ENCODE peak calls at places on chromosomes 13 and 19, in four cellular contexts. T is D721Med; W is GM13977; K is stimulated activated CD8-positive, alpha-beta memory T cell treated with anti-CD3 and anti-CD28 coated beads, Interleukin-7, amount 100 ng/mL, for 24 hours. D is an unnamed sample.
A peak's percentile ranks its signal among the peaks of the same experiment; 100 is the strongest.

GRCh38 chr19:15161028-15161984 is 39.5 kb downstream of the NOTCH3 start:
- DNase-seq in T (no peak), K (no peak), W (peak; percentile 76), D (no peak)

GRCh38 chr19:30116984-30117555 is 175.0 kb downstream of the URI1 start:
- DNase-seq in T (no peak), K (no peak), W (no peak), D (no peak)

GRCh38 chr19:7415163-7415856 is 66.6 kb downstream of the ARHGEF18 start:
- DNase-seq in W (no peak), K (no peak), T (no peak), D (no peak)

GRCh38 chr19:19655641-19656343 is 7.7 kb downstream of the ATP13A1 start:
- DNase-seq in T (no peak), W (peak; percentile 18), K (no peak), D (no peak)

GRCh38 chr19:41753936-41754529 is 1.3 kb upstream of the CEACAM6 start:
- DNase-seq in T (no peak), W (peak; percentile 32), K (peak; percentile 56), D (no peak)

GRCh38 chr13:112655898-112656297 is 33.9 kb upstream of the ATP11A start:
- DNase-seq in T (no peak), K (no peak), W (no peak), D (no peak)

GRCh38 chr19:1123885-1124677 is 20.3 kb downstream of the GPX4 start:
- DNase-seq in T (no peak), K (no peak), W (no peak), D (no peak)

GRCh38 chr19:43797118-43797517 is 5.1 kb downstream of the LYPD5 start:
- DNase-seq in K (no peak), T (no peak), W (no peak), D (no peak)

GRCh38 chr13:30880151-30880551 is 25.9 kb upstream of the MEDAG start:
- DNase-seq in K (no peak), T (no peak), W (no peak), D (no peak)

GRCh38 chr13:102198418-102199322 is 203.2 kb downstream of the FGF14 start:
- DNase-seq in K (no peak), W (no peak), T (no peak), D (no peak)

GRCh38 chr13:28138012-28138755 is at the start of gene PAN3:
- DNase-seq in T (peak; percentile 54), K (peak; percentile 87), W (peak; percentile 90), D (peak; percentile 75)

GRCh38 chr13:38348890-38349289 is 761 bp upstream of the UFM1 start:
- DNase-seq in T (no peak), W (no peak), K (no peak), D (no peak)

GRCh38 chr13:35984776-35985453 is 146.3 kb downstream of the DCLK1 start:
- DNase-seq in T (peak; percentile 61), K (no peak), W (no peak), D (no peak)

GRCh38 chr13:36362251-36362650 is 16.1 kb upstream of the SPART start:
- DNase-seq in K (no peak), T (no peak), W (no peak), D (no peak)

GRCh38 chr13:49435992-49436391 is 7.9 kb downstream of the CAB39L start:
- DNase-seq in K (no peak), W (no peak), T (no peak), D (no peak)

GRCh38 chr13:53112522-53112921 is 83.9 kb downstream of the OLFM4 start:
- DNase-seq in W (no peak), T (no peak), K (no peak), D (no peak)

GRCh38 chr19:49884109-49884508 is 6.6 kb downstream of the TBC1D17 start:
- DNase-seq in W (no peak), T (no peak), K (no peak), D (no peak)

GRCh38 chr13:40639226-40639681 is 27.2 kb downstream of the FOXO1 start:
- DNase-seq in K (no peak), T (no peak), W (no peak), D (no peak)

GRCh38 chr19:21496876-21497275 is 8.5 kb upstream of the ZNF429 start:
- DNase-seq in K (no peak), W (no peak), T (no peak), D (no peak)

GRCh38 chr13:21884299-21884878 is 213.5 kb downstream of the FGF9 start:
- DNase-seq in W (no peak), T (no peak), K (no peak), D (no peak)

GRCh38 chr19:57167385-57167784 is at the start of gene DUXA:
- DNase-seq in K (no peak), T (no peak), W (no peak), D (no peak)

GRCh38 chr19:15810335-15810734 is 5.1 kb downstream of the OR10H1 start:
- DNase-seq in K (no peak), T (no peak), W (no peak), D (no peak)

GRCh38 chr19:43470288-43470687 is 4.9 kb upstream of the LYPD3 start:
- DNase-seq in K (peak; percentile 18), T (no peak), W (no peak), D (no peak)

GRCh38 chr13:22592515-22592914 is 588.3 kb upstream of the SGCG start:
- DNase-seq in K (no peak), W (no peak), T (no peak), D (no peak)

GRCh38 chr13:26051231-26052135 is at the start of gene SHISA2:
- DNase-seq in K (no peak), T (peak; percentile 36), W (peak; percentile 59), D (no peak)

GRCh38 chr19:17329061-17329767 is 5.4 kb downstream of the ANO8 start:
- DNase-seq in K (no peak), W (no peak), T (no peak), D (no peak)

GRCh38 chr19:31347828-31348314 is 1.4 kb downstream of the TSHZ3 start:
- DNase-seq in K (no peak), W (no peak), T (no peak), D (no peak)

GRCh38 chr19:50632151-50632835 is 7.4 kb downstream of the SYT3 start:
- DNase-seq in K (no peak), T (no peak), W (no peak), D (no peak)

GRCh38 chr13:25371608-25372274 is at the start of gene ATP8A2:
- DNase-seq in K (no peak), T (no peak), W (no peak), D (no peak)

GRCh38 chr19:58439576-58440554 is at the start of gene ZNF132:
- DNase-seq in T (peak; percentile 79), W (peak; percentile 97), K (peak; percentile 84), D (peak; percentile 89)

GRCh38 chr13:85277753-85278152 is 521.5 kb downstream of the SLITRK6 start:
- DNase-seq in K (no peak), T (no peak), W (no peak), D (no peak)

GRCh38 chr13:107806726-107807125 is 408.6 kb downstream of the LIG4 start:
- DNase-seq in T (no peak), W (no peak), K (no peak), D (no peak)

GRCh38 chr13:109130093-109130835 is 500.9 kb downstream of the MYO16 start:
- DNase-seq in T (peak; percentile 48), K (no peak), W (no peak), D (no peak)